ENCODE peak calls at places on chromosomes 4 and X, in four cellular contexts. O is lower lobe of right lung, X is NCI-H2029 treated with DMSO at 0.1 percent for 48 hours, Q is left colon. J is an unnamed sample.

GRCh38 chr4:123659759-123660158 is 263.2 kb downstream of the SPRY1 start:
- DNase-seq in O (no peak), Q (no peak), X (no peak), J (peak; percentile 15)

GRCh38 chr4:55592014-55592413 is at the start of gene PDCL2:
- DNase-seq in O (no peak), Q (no peak), X (no peak), J (no peak)

GRCh38 chr4:138887341-138887740 is 128.2 kb upstream of the NOCT start:
- DNase-seq in Q (no peak), O (no peak), X (no peak), J (no peak)

GRCh38 chr4:82994834-82995233 is 15.8 kb downstream of the LIN54 start:
- DNase-seq in O (no peak), Q (no peak), X (no peak), J (no peak)

GRCh38 chr4:138259801-138260200 is 17.7 kb upstream of the SLC7A11 start:
- DNase-seq in O (no peak), X (no peak), Q (no peak), J (peak; percentile 78)

GRCh38 chrX:132957211-132958085 is 981 bp downstream of the HS6ST2 start:
- DNase-seq in O (no peak), Q (peak; percentile 9), X (no peak), J (no peak)

GRCh38 chr4:150886597-150886996 is 128.5 kb downstream of the LRBA start:
- DNase-seq in O (no peak), Q (no peak), X (no peak), J (no peak)

GRCh38 chr4:25303578-25303977 is 9.0 kb upstream of the ZCCHC4 start:
- DNase-seq in X (no peak), O (no peak), Q (no peak), J (no peak)

GRCh38 chr4:105569014-105569850 is 16.8 kb downstream of the ARHGEF38 start:
- DNase-seq in X (peak; percentile 35), Q (no peak), O (no peak), J (peak; percentile 18)

GRCh38 chrX:148380614-148381561 is 119.5 kb upstream of the AFF2 start:
- DNase-seq in O (no peak), X (no peak), Q (no peak), J (peak; percentile 24)

GRCh38 chr4:73181231-73181630 is 77.4 kb downstream of the ANKRD17 start:
- DNase-seq in Q (no peak), X (no peak), O (no peak), J (no peak)

GRCh38 chrX:134599173-134599914 is 58.9 kb downstream of the PLAC1 start:
- DNase-seq in X (no peak), Q (no peak), O (no peak), J (peak; percentile 59)

GRCh38 chrX:155070663-155070974 is 317 bp downstream of the CMC4 start:
- DNase-seq in Q (no peak), O (no peak), X (no peak), J (no peak)

GRCh38 chr4:16029329-16029728 is 54.5 kb downstream of the PROM1 start:
- DNase-seq in X (no peak), Q (no peak), O (no peak), J (no peak)

GRCh38 chr4:169314906-169315305 is 44.1 kb upstream of the SH3RF1 start:
- DNase-seq in O (peak; percentile 61), X (peak; percentile 42), Q (peak; percentile 89), J (peak; percentile 60)

GRCh38 chrX:111329370-111329769 is 59.1 kb upstream of the CAPN6 start:
- DNase-seq in Q (no peak), O (no peak), X (no peak), J (no peak)

J was measured in M059J.